ENCODE peak calls at places on chromosomes 16 and 17, in ten cellular contexts. Q is stimulated activated naive CD8-positive, alpha-beta T cell treated with anti-CD3 and anti-CD28 coated beads, Interleukin-15, Interleukin-2, amounts not matched to agents 100 U/mL and 50 U/mL, for 24 hours; P is choroid plexus epithelial cell; Z is ovary; T is colonic mucosa; N is RWPE1; I is heart right ventricle; L is NCI-H460; A is AML-193; M is GM12891. G is an unnamed sample.

GRCh38 chr16:84059946-84060901 is 17.6 kb upstream of the SLC38A8 start:
- DNase-seq in Q (no peak), P (no peak), Z (no peak), T (no peak), N (no peak), I (no peak), L (no peak), A (no peak), M (no peak), G (no peak)

GRCh38 chr17:57454729-57455062 is 198.4 kb downstream of the MSI2 start:
- DNase-seq in Q (no peak), P (no peak), Z (no peak), T (no peak), N (no peak), I (no peak), L (no peak), A (no peak), M (no peak), G (no peak)

GRCh38 chr17:16997514-16998429 is 25.9 kb upstream of the TNFRSF13B start:
- DNase-seq in Q (no peak), P (no peak), Z (no peak), T (no peak), N (no peak), I (no peak), L (peak; percentile 13), A (no peak), M (no peak), G (no peak)

GRCh38 chr17:2898255-2898926 is 102.2 kb downstream of the RAP1GAP2 start:
- DNase-seq in Q (no peak), P (no peak), Z (no peak), T (peak; percentile 60), N (no peak), I (no peak), L (no peak), A (no peak), M (no peak), G (no peak)

GRCh38 chr17:64200080-64201042 is 62.7 kb downstream of the TEX2 start:
- DNase-seq in Q (no peak), P (peak; percentile 49), Z (no peak), T (no peak), N (no peak), I (no peak), L (no peak), A (no peak), M (no peak), G (peak; percentile 21)

GRCh38 chr16:56041556-56042140 is 149.6 kb upstream of the GNAO1 start:
- DNase-seq in Q (peak; percentile 25), P (no peak), Z (no peak), T (no peak), N (peak; percentile 50), I (peak; percentile 15), L (no peak), A (no peak), M (peak; percentile 11), G (no peak)

GRCh38 chr16:67163164-67163902 is 1.2 kb upstream of the HSF4 start:
- DNase-seq in Q (peak; percentile 53), P (peak; percentile 54), Z (peak; percentile 75), T (peak; percentile 42), N (no peak), I (no peak), L (no peak), A (no peak), M (no peak), G (no peak)

GRCh38 chr17:6588165-6588564 is 31.8 kb upstream of the PITPNM3 start:
- DNase-seq in Q (no peak), P (no peak), Z (no peak), T (no peak), N (no peak), I (no peak), L (no peak), A (no peak), M (no peak), G (no peak)

GRCh38 chr16:29290631-29291247 is 115.8 kb downstream of the NPIPB11 start:
- DNase-seq in Q (peak; percentile 73), P (peak; percentile 86), Z (peak; percentile 96), T (peak; percentile 98), N (peak; percentile 85), I (peak; percentile 95), L (peak; percentile 94), A (peak; percentile 74), M (no peak), G (peak; percentile 30)

GRCh38 chr17:52202572-52202876 is 44.0 kb upstream of the CA10 start:
- DNase-seq in Q (no peak), P (no peak), Z (no peak), T (no peak), N (no peak), I (no peak), L (no peak), A (no peak), M (no peak), G (no peak)

GRCh38 chr17:35865412-35866355 is 3.0 kb downstream of the HEATR9 start:
- DNase-seq in Q (no peak), P (peak; percentile 61), Z (no peak), T (no peak), N (peak; percentile 47), I (no peak), L (no peak), A (no peak), M (no peak), G (no peak)

GRCh38 chr16:73082608-73083007 is 34.7 kb upstream of the ZFHX3 start:
- DNase-seq in Q (no peak), P (peak; percentile 94), Z (no peak), T (no peak), N (peak; percentile 84), I (no peak), L (peak; percentile 76), A (no peak), M (no peak), G (no peak)

GRCh38 chr16:86355114-86355513 is 155.2 kb upstream of the FOXF1 start:
- DNase-seq in Q (no peak), P (no peak), Z (no peak), T (no peak), N (no peak), I (no peak), L (peak; percentile 72), A (no peak), M (no peak), G (no peak)

GRCh38 chr17:59161477-59161876 is 5.9 kb downstream of the PRR11 start:
- DNase-seq in Q (no peak), P (no peak), Z (no peak), T (no peak), N (no peak), I (no peak), L (no peak), A (no peak), M (no peak), G (no peak)

GRCh38 chr17:18921912-18922451 is 30.0 kb upstream of the SLC5A10 start:
- DNase-seq in Q (peak; percentile 32), P (peak; percentile 39), Z (no peak), T (peak; percentile 52), N (peak; percentile 24), I (no peak), L (no peak), A (peak; percentile 0), M (no peak), G (no peak)

GRCh38 chr16:73427177-73427576 is 379.2 kb upstream of the ZFHX3 start:
- DNase-seq in Q (no peak), P (no peak), Z (no peak), T (no peak), N (no peak), I (no peak), L (no peak), A (no peak), M (no peak), G (no peak)

GRCh38 chr17:49727353-49727752 is 19.6 kb upstream of the SLC35B1 start:
- DNase-seq in Q (no peak), P (no peak), Z (no peak), T (no peak), N (no peak), I (no peak), L (no peak), A (no peak), M (no peak), G (no peak)

GRCh38 chr16:11205754-11206459 is 50.1 kb downstream of the SOCS1 start:
- DNase-seq in Q (peak; percentile 27), P (peak; percentile 26), Z (peak; percentile 40), T (peak; percentile 53), N (no peak), I (no peak), L (no peak), A (peak; percentile 28), M (no peak), G (peak; percentile 74)

GRCh38 chr17:9269350-9270035 is 248.2 kb downstream of the NTN1 start:
- DNase-seq in Q (no peak), P (no peak), Z (no peak), T (no peak), N (no peak), I (no peak), L (no peak), A (no peak), M (no peak), G (no peak)

GRCh38 chr16:53054670-53055485 is at the start of gene CHD9:
- DNase-seq in Q (peak; percentile 80), P (peak; percentile 85), Z (peak; percentile 84), T (peak; percentile 83), N (peak; percentile 78), I (peak; percentile 82), L (peak; percentile 80), A (peak; percentile 73), M (peak; percentile 85), G (peak; percentile 64)